ENCODE peak calls at places on chromosomes 16 and 17, in four cellular contexts. One of them, this sample, is unnamed.

GRCh38 chr16:88283596-88283995 is 99.2 kb upstream of the ZNF469 start:
- DNase-seq in HepG2: no peak
- DNase-seq in HCT116: no peak
- DNase-seq in K562: no peak
- DNase-seq in this sample: no peak

GRCh38 chr16:46918905-46919792 is 35.0 kb downstream of the GPT2 start:
- DNase-seq in K562: peak; percentile 35
- DNase-seq in HCT116: no peak
- DNase-seq in HepG2: peak; percentile 97
- DNase-seq in this sample: no peak

GRCh38 chr16:65123846-65124513 is 2.1 kb upstream of the CDH11 start:
- DNase-seq in K562: no peak
- DNase-seq in HepG2: no peak
- DNase-seq in HCT116: no peak
- DNase-seq in this sample: no peak

GRCh38 chr16:82192665-82193064 is 22.6 kb upstream of the MPHOSPH6 start:
- DNase-seq in K562: no peak
- DNase-seq in HepG2: no peak
- DNase-seq in HCT116: no peak
- DNase-seq in this sample: no peak

GRCh38 chr16:20001856-20002707 is 71.6 kb downstream of the GPR139 start:
- DNase-seq in K562: no peak
- DNase-seq in HCT116: no peak
- DNase-seq in HepG2: peak; percentile 44
- DNase-seq in this sample: no peak

GRCh38 chr17:27378482-27379200 is 77.6 kb upstream of the KSR1 start:
- DNase-seq in HepG2: no peak
- DNase-seq in HCT116: no peak
- DNase-seq in K562: no peak
- DNase-seq in this sample: no peak

GRCh38 chr16:54931041-54931756 is 534 bp downstream of the IRX5 start:
- DNase-seq in HCT116: no peak
- DNase-seq in HepG2: no peak
- DNase-seq in K562: peak; percentile 21
- DNase-seq in this sample: no peak

GRCh38 chr16:52528393-52529080 is 18.4 kb downstream of the TOX3 start:
- DNase-seq in HCT116: no peak
- DNase-seq in K562: no peak
- DNase-seq in HepG2: no peak
- DNase-seq in this sample: no peak

GRCh38 chr16:9437115-9437514 is 345.7 kb downstream of the HAPSTR1 start:
- DNase-seq in HCT116: peak; percentile 37
- DNase-seq in HepG2: peak; percentile 20
- DNase-seq in K562: peak; percentile 40
- DNase-seq in this sample: no peak

GRCh38 chr16:54431041-54431996 is 144.7 kb upstream of the IRX3 start:
- DNase-seq in K562: no peak
- DNase-seq in HCT116: no peak
- DNase-seq in HepG2: no peak
- DNase-seq in this sample: no peak

GRCh38 chr17:74118504-74118903 is 85.0 kb upstream of the RPL38 start:
- DNase-seq in HCT116: no peak
- DNase-seq in HepG2: no peak
- DNase-seq in K562: no peak
- DNase-seq in this sample: no peak

GRCh38 chr16:17846030-17846429 is 375.3 kb upstream of the XYLT1 start:
- DNase-seq in HCT116: no peak
- DNase-seq in HepG2: no peak
- DNase-seq in K562: no peak
- DNase-seq in this sample: no peak

GRCh38 chr17:81322271-81323082 is 27.4 kb upstream of the SLC38A10 start:
- DNase-seq in HepG2: peak; percentile 78
- DNase-seq in HCT116: peak; percentile 70
- DNase-seq in K562: peak; percentile 98
- DNase-seq in this sample: no peak

GRCh38 chr16:4117250-4117578 is 972 bp upstream of the ADCY9 start:
- DNase-seq in K562: no peak
- DNase-seq in HCT116: no peak
- DNase-seq in HepG2: no peak
- DNase-seq in this sample: no peak

GRCh38 chr17:16818821-16819683 is 129.0 kb downstream of the CCDC144A start:
- DNase-seq in HepG2: no peak
- DNase-seq in HCT116: no peak
- DNase-seq in K562: peak; percentile 18
- DNase-seq in this sample: no peak

GRCh38 chr17:11986179-11986938 is 10.9 kb downstream of the ZNF18 start:
- DNase-seq in HepG2: peak; percentile 83
- DNase-seq in K562: no peak
- DNase-seq in HCT116: no peak
- DNase-seq in this sample: no peak

GRCh38 chr16:69662901-69663300 is 63.5 kb downstream of the NQO1 start:
- DNase-seq in HCT116: no peak
- DNase-seq in K562: no peak
- DNase-seq in HepG2: no peak
- DNase-seq in this sample: no peak

GRCh38 chr17:72972263-72972951 is 120.1 kb downstream of the SLC39A11 start:
- DNase-seq in HCT116: no peak
- DNase-seq in HepG2: peak; percentile 90
- DNase-seq in K562: no peak
- DNase-seq in this sample: no peak

GRCh38 chr17:80546267-80546666 is 1.6 kb downstream of the RPTOR start:
- DNase-seq in HCT116: no peak
- DNase-seq in HepG2: no peak
- DNase-seq in K562: peak; percentile 38
- DNase-seq in this sample: no peak

GRCh38 chr17:36463916-36464764 is 22.3 kb upstream of the ZNHIT3 start:
- DNase-seq in HCT116: peak; percentile 47
- DNase-seq in HepG2: peak; percentile 45
- DNase-seq in K562: peak; percentile 91
- DNase-seq in this sample: no peak

GRCh38 chr17:43667506-43668438 is 6.0 kb upstream of the MEOX1 start:
- DNase-seq in K562: no peak
- DNase-seq in HCT116: no peak
- DNase-seq in HepG2: peak; percentile 89
- DNase-seq in this sample: no peak

GRCh38 chr16:2001456-2002355 is 7.9 kb downstream of the ZNF598 start:
- DNase-seq in HepG2: no peak
- DNase-seq in HCT116: no peak
- DNase-seq in K562: no peak
- DNase-seq in this sample: no peak

GRCh38 chr16:1998852-1999801 is 9.4 kb downstream of the SYNGR3 start:
- DNase-seq in HepG2: no peak
- DNase-seq in K562: no peak
- DNase-seq in HCT116: no peak
- DNase-seq in this sample: no peak

GRCh38 chr16:1998360-1998835 is 8.6 kb downstream of the SYNGR3 start:
- DNase-seq in HCT116: no peak
- DNase-seq in K562: no peak
- DNase-seq in HepG2: no peak
- DNase-seq in this sample: no peak

GRCh38 chr16:2001035-2001434 is 8.6 kb downstream of the ZNF598 start:
- DNase-seq in K562: no peak
- DNase-seq in HepG2: no peak
- DNase-seq in HCT116: no peak
- DNase-seq in this sample: no peak

GRCh38 chr16:1999866-2000514 is 9.6 kb downstream of the ZNF598 start:
- DNase-seq in HCT116: no peak
- DNase-seq in K562: no peak
- DNase-seq in HepG2: no peak
- DNase-seq in this sample: no peak
- TF ChIP-seq POLR2AphosphoS5 in HCT116: no peak
- TF ChIP-seq POLR2AphosphoS5 in K562: no peak
- TF ChIP-seq POLR2AphosphoS5 in HepG2: no peak
- TF ChIP-seq POLR2AphosphoS5 in this sample: no peak

GRCh38 chr16:68230176-68230571 is 5.8 kb downstream of the ESRP2 start:
- DNase-seq in HCT116: no peak
- DNase-seq in K562: no peak
- DNase-seq in HepG2: no peak
- DNase-seq in this sample: no peak
- TF ChIP-seq TCF7L2 in HCT116: no peak
- TF ChIP-seq TCF7L2 in K562: no peak
- TF ChIP-seq TCF7L2 in HepG2: no peak
- TF ChIP-seq TCF7L2 in this sample: no peak

GRCh38 chr16:75947626-75948239 is 221.4 kb upstream of the CPHXL start:
- DNase-seq in HepG2: no peak
- DNase-seq in K562: no peak
- DNase-seq in HCT116: no peak
- DNase-seq in this sample: no peak
- TF ChIP-seq CTCF in HepG2: no peak
- TF ChIP-seq CTCF in K562: no peak
- TF ChIP-seq CTCF in HCT116: no peak
- TF ChIP-seq CTCF in this sample: no peak

GRCh38 chr16:28181557-28181914 is 30.2 kb downstream of the XPO6 start:
- DNase-seq in HepG2: peak; percentile 88
- DNase-seq in HCT116: peak; percentile 51
- DNase-seq in K562: no peak
- DNase-seq in this sample: peak; percentile 55

GRCh38 chr16:28183930-28184329 is 27.8 kb downstream of the XPO6 start:
- DNase-seq in HCT116: no peak
- DNase-seq in HepG2: no peak
- DNase-seq in K562: no peak
- DNase-seq in this sample: no peak

GRCh38 chr16:28182183-28182582 is 29.6 kb downstream of the XPO6 start:
- DNase-seq in HepG2: no peak
- DNase-seq in HCT116: no peak
- DNase-seq in K562: no peak
- DNase-seq in this sample: no peak

GRCh38 chr16:28184625-28185024 is 27.1 kb downstream of the XPO6 start:
- DNase-seq in K562: no peak
- DNase-seq in HCT116: no peak
- DNase-seq in HepG2: no peak
- DNase-seq in this sample: no peak

GRCh38 chr16:28183441-28183840 is 28.3 kb downstream of the XPO6 start:
- DNase-seq in HepG2: no peak
- DNase-seq in K562: no peak
- DNase-seq in HCT116: no peak
- DNase-seq in this sample: no peak
- TF ChIP-seq POLR2AphosphoS5 in HepG2: no peak
- TF ChIP-seq POLR2AphosphoS5 in K562: no peak
- TF ChIP-seq POLR2AphosphoS5 in HCT116: no peak
- TF ChIP-seq POLR2AphosphoS5 in this sample: no peak

GRCh38 chr17:50359998-50360461 is 13.0 kb downstream of the MRPL27 start:
- DNase-seq in HCT116: no peak
- DNase-seq in K562: no peak
- DNase-seq in HepG2: no peak
- DNase-seq in this sample: no peak

GRCh38 chr17:50360716-50361115 is 12.3 kb downstream of the MRPL27 start:
- DNase-seq in HCT116: no peak
- DNase-seq in HepG2: no peak
- DNase-seq in K562: no peak
- DNase-seq in this sample: no peak

GRCh38 chr17:50356892-50357510 is 11.1 kb downstream of the XYLT2 start:
- DNase-seq in HCT116: no peak
- DNase-seq in K562: no peak
- DNase-seq in HepG2: no peak
- DNase-seq in this sample: no peak

GRCh38 chr17:50358177-50358576 is 12.3 kb downstream of the XYLT2 start:
- DNase-seq in HepG2: no peak
- DNase-seq in HCT116: no peak
- DNase-seq in K562: no peak
- DNase-seq in this sample: no peak

GRCh38 chr17:50359005-50359699 is 13.2 kb downstream of the XYLT2 start:
- DNase-seq in HepG2: no peak
- DNase-seq in HCT116: no peak
- DNase-seq in K562: no peak
- DNase-seq in this sample: no peak
- TF ChIP-seq TCF7L2 in HepG2: no peak
- TF ChIP-seq TCF7L2 in HCT116: no peak
- TF ChIP-seq TCF7L2 in K562: no peak
- TF ChIP-seq TCF7L2 in this sample: no peak

GRCh38 chr17:75927286-75927922 is 13.4 kb downstream of the FBF1 start:
- DNase-seq in K562: peak; percentile 70
- DNase-seq in HepG2: peak; percentile 52
- DNase-seq in HCT116: peak; percentile 46
- DNase-seq in this sample: no peak
- TF ChIP-seq CTCF in K562: peak; percentile 72
- TF ChIP-seq CTCF in HepG2: peak; percentile 73
- TF ChIP-seq CTCF in HCT116: peak; percentile 48
- TF ChIP-seq CTCF in this sample: no peak

DNA sequence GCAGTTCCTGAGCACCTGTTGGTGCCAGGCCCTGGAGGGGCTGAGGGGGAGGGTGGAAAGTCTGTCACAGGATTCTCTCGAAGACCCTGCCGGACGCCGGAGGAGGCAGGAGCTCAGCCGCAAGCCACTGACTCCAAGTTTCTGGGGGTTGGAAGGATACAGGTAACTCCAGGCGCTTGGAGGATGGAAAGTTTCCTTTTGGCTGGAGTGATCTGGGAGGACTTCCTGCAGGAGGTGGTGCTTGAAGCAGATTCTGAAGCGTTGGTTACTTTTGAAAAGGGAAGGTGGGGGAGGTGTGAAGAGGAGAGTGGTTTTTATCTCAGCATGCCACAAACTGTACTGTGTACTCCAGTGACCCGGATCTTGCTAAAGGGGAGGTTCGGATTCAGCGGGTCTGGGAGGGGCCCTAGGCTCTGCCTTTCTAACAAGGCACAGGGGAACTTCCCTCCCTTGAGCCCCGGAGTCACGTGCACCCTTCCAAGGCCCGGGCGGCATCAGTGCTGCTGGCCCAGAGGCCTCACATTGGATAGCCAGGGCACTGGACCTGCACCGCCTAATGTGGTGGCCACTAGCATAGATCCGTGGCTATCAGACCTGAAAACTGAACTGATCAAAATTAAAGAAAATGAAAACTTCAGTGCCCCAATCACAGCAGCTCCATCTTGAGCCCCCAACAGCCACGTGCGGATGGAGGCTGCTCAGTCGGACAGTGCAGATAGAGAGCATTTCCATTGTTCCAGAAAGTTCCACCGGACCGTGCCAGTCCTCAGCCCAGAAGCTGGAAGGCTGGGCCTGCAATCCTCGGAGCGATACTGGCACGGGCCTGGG is 42.2 kb upstream of the GSE1 start:
- DNase-seq in K562: peak; percentile 94
- DNase-seq in HepG2: no peak
- DNase-seq in HCT116: no peak
- DNase-seq in this sample: no peak
- TF ChIP-seq POLR2AphosphoS5 in K562: peak; percentile 32
- TF ChIP-seq POLR2AphosphoS5 in HepG2: no peak
- TF ChIP-seq POLR2AphosphoS5 in HCT116: no peak
- TF ChIP-seq POLR2AphosphoS5 in this sample: no peak

DNA sequence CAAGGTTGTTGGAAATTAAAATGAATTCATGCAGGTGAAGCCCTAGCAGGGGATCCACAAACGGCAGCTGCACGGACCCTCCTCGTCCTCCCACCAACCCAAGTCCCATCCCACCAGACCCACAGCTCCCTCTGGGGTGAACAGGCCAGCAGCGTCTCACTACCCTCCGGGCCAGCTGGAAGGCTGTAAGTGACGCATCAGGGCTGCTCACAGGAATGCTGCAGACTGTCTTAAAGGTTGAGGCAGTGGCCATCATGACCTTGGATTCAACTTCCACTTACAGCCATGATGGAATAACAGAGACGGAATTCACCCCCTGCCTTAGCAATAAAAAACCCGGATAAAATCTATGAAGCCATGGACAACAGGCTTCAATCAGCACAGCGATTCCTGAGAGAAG is 10.7 kb downstream of the FAM83G start:
- DNase-seq in HCT116: no peak
- DNase-seq in HepG2: no peak
- DNase-seq in K562: no peak
- DNase-seq in this sample: no peak
- TF ChIP-seq TCF7L2 in HCT116: no peak
- TF ChIP-seq TCF7L2 in HepG2: no peak
- TF ChIP-seq TCF7L2 in K562: no peak
- TF ChIP-seq TCF7L2 in this sample: no peak

This sample was measured in Panc1.